ENCODE peak calls at places on chromosomes 1 and 21, in ten cellular contexts. I, Q, U, N, T, E, O, M, G and C are unnamed samples.

GRCh38 chr1:72643142-72643541 is 360.8 kb upstream of the NEGR1 start:
- DNase-seq in U (no peak), M (no peak), Q (no peak), E (no peak), O (no peak), I (no peak), G (peak; percentile 75), N (no peak), T (no peak), C (no peak)

GRCh38 chr1:58823481-58824010 is 39.7 kb upstream of the JUN start:
- DNase-seq in U (no peak), T (no peak), N (no peak), G (peak; percentile 89), E (peak; percentile 15), Q (peak; percentile 91), O (peak; percentile 92), M (peak; percentile 88), I (no peak), C (no peak)

GRCh38 chr1:158353333-158354038 is at the start of gene CD1E:
- DNase-seq in U (no peak), M (no peak), N (no peak), O (no peak), E (peak; percentile 44), I (no peak), T (no peak), Q (no peak), G (no peak), C (no peak)

GRCh38 chr1:229788004-229788403 is 162.0 kb downstream of the URB2 start:
- DNase-seq in I (no peak), N (no peak), O (no peak), E (no peak), G (no peak), U (no peak), M (no peak), T (no peak), Q (no peak), C (no peak)

GRCh38 chr1:229024528-229025119 is 246.3 kb upstream of the RAB4A start:
- DNase-seq in G (peak; percentile 88), T (no peak), U (no peak), E (no peak), O (peak; percentile 76), Q (peak; percentile 94), M (peak; percentile 85), I (no peak), N (no peak), C (no peak)

GRCh38 chr1:77416692-77417450 is 135.1 kb downstream of the AK5 start:
- DNase-seq in M (peak; percentile 39), N (peak; percentile 17), T (peak; percentile 31), Q (peak; percentile 37), U (no peak), O (no peak), G (peak; percentile 68), E (no peak), I (peak; percentile 81), C (no peak)

GRCh38 chr1:76080552-76081093 is 6.1 kb downstream of the ST6GALNAC3 start:
- DNase-seq in O (no peak), T (no peak), M (peak; percentile 25), I (no peak), E (no peak), U (no peak), G (no peak), Q (no peak), N (no peak), C (no peak)

GRCh38 chr21:35904995-35905972 is 155.0 kb downstream of the SETD4 start:
- DNase-seq in T (no peak), Q (peak; percentile 75), G (no peak), U (no peak), M (peak; percentile 19), E (no peak), I (no peak), N (no peak), O (no peak), C (no peak)

GRCh38 chr1:76048194-76048593 is 26.4 kb upstream of the ST6GALNAC3 start:
- DNase-seq in O (no peak), I (no peak), N (no peak), U (no peak), T (no peak), E (no peak), G (no peak), M (no peak), Q (no peak), C (no peak)

GRCh38 chr21:42417533-42417932 is 13.8 kb downstream of the UBASH3A start:
- DNase-seq in T (no peak), U (peak; percentile 81), M (no peak), O (no peak), E (no peak), Q (no peak), G (no peak), I (no peak), N (no peak), C (no peak)

GRCh38 chr1:31222176-31222575 is 17.5 kb downstream of the NKAIN1 start:
- DNase-seq in E (no peak), N (no peak), Q (no peak), O (no peak), M (no peak), I (peak; percentile 37), U (no peak), T (peak; percentile 62), G (no peak), C (no peak)
- H3K4me3 ChIP-seq in E (no peak overlapping the region), N (no peak overlapping the region), Q (no peak overlapping the region), O (no peak overlapping the region), M (no peak overlapping the region), I (no peak overlapping the region), U (no peak overlapping the region), T (no peak overlapping the region), G (no peak overlapping the region), C (no peak overlapping the region)

GRCh38 chr1:226467443-226467842 is 59.5 kb upstream of the PARP1 start:
- DNase-seq in T (no peak), G (no peak), E (no peak), N (no peak), M (no peak), U (no peak), I (no peak), Q (no peak), O (no peak), C (no peak)

GRCh38 chr1:226474041-226474440 is 66.1 kb upstream of the PARP1 start:
- DNase-seq in Q (no peak), M (no peak), U (no peak), G (no peak), E (no peak), N (no peak), T (no peak), O (no peak), I (no peak), C (no peak)

GRCh38 chr1:226471467-226471866 is 63.6 kb upstream of the PARP1 start:
- DNase-seq in G (no peak), N (no peak), E (no peak), I (no peak), Q (no peak), U (no peak), T (no peak), O (no peak), M (no peak), C (no peak)

GRCh38 chr1:226473325-226473724 is 65.4 kb upstream of the PARP1 start:
- DNase-seq in E (no peak), O (no peak), I (no peak), U (no peak), Q (no peak), G (no peak), N (no peak), T (no peak), M (no peak), C (no peak)

GRCh38 chr1:226470921-226471320 is 63.0 kb upstream of the PARP1 start:
- DNase-seq in U (no peak), O (no peak), M (no peak), N (no peak), G (no peak), I (no peak), Q (no peak), T (no peak), E (no peak), C (no peak)
- H2AFZ ChIP-seq in U (no peak overlapping the region), O (no peak overlapping the region), M (no peak overlapping the region), N (no peak overlapping the region), G (no peak overlapping the region), I (no peak overlapping the region), Q (no peak overlapping the region), T (no peak overlapping the region), E (no peak overlapping the region), C (no peak overlapping the region)

DNA sequence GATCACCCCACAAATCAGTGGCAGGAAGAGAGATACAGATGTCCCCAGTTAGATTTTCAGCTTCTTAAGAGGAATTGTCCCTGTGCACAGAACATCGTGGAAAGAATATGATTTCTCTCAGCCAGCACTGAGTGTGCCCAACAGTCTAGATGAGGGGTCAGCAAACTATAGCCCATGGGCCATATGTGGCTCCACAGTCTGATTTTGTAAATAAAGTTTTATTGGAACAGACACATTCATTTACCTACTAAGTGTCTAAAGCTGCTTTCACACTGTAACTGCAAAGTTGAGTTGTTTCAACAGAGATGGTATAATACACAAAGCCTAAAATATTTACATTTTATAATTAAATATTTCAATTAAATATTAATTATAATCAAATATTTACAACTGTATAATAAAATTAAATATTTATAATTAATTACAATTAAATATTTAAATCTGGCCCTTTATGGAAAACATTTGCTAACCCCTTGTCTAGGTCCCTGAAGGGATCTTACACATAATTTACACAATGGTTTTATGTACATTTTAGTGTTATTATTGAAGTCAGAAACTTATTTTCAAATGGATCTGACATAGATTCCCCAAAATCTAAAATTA is 407.6 kb downstream of the PTPRU start:
- DNase-seq in I (no peak), U (no peak), N (no peak), T (no peak), Q (no peak), G (no peak), E (no peak), O (no peak), M (no peak), C (no peak)
- H3K4me3 ChIP-seq in I (no peak overlapping the region), U (no peak overlapping the region), N (no peak overlapping the region), T (no peak overlapping the region), Q (no peak overlapping the region), G (no peak overlapping the region), E (no peak overlapping the region), O (no peak overlapping the region), M (no peak overlapping the region), C (no peak overlapping the region)

GRCh38 chr1:223229756-223230155 is 86.7 kb upstream of the TLR5 start:
- DNase-seq in U (no peak), E (no peak), M (no peak), T (no peak), N (no peak), I (no peak), O (no peak), G (peak; percentile 17), Q (no peak), C (no peak)

GRCh38 chr1:223230161-223230881 is 87.3 kb upstream of the TLR5 start:
- DNase-seq in G (peak; percentile 90), Q (peak; percentile 91), T (no peak), I (no peak), M (peak; percentile 75), U (no peak), N (no peak), E (no peak), O (peak; percentile 97), C (no peak)

GRCh38 chr1:223233019-223233409 is 90.0 kb upstream of the TLR5 start:
- DNase-seq in Q (no peak), N (no peak), U (no peak), I (no peak), M (no peak), G (no peak), O (no peak), E (no peak), T (no peak), C (no peak)

GRCh38 chr1:223231581-223231980 is 88.5 kb upstream of the TLR5 start:
- DNase-seq in Q (no peak), T (no peak), N (no peak), O (no peak), M (no peak), U (no peak), E (no peak), I (no peak), G (no peak), C (no peak)

GRCh38 chr1:223231011-223231572 is 88.0 kb upstream of the TLR5 start:
- DNase-seq in N (no peak), Q (no peak), U (no peak), O (no peak), M (no peak), I (no peak), G (no peak), T (no peak), E (no peak), C (no peak)
- H2AFZ ChIP-seq in N (no peak overlapping the region), Q (peak overlapping the region; percentile 67), U (no peak overlapping the region), O (peak overlapping the region; percentile 71), M (no peak overlapping the region), I (no peak overlapping the region), G (peak overlapping the region; percentile 61), T (no peak overlapping the region), E (no peak overlapping the region), C (no peak overlapping the region)